ENCODE peak calls at places on chromosomes 13 and 19, in five cellular contexts. U is astrocyte; E is naive thymus-derived CD4-positive, alpha-beta T cell; J is SJSA1; N is CD4-positive, alpha-beta T cell. T is an unnamed sample.

GRCh38 chr19:35620001-35620400 is 7.5 kb downstream of the HAUS5 start:
- DNase-seq in E (no peak), U (no peak), N (no peak), J (no peak), T (no peak)

GRCh38 chr19:33032218-33032781 is 32.4 kb downstream of the RHPN2 start:
- DNase-seq in U (no peak), N (no peak), E (no peak), J (no peak), T (no peak)

GRCh38 chr19:48966541-48967345 is 1.6 kb downstream of the FTL start:
- DNase-seq in E (no peak), U (no peak), N (no peak), J (no peak), T (no peak)

GRCh38 chr13:97559981-97560380 is 126.0 kb downstream of the RAP2A start:
- DNase-seq in N (no peak), U (no peak), E (no peak), J (no peak), T (no peak)

GRCh38 chr13:84925443-84925842 is 873.8 kb downstream of the SLITRK6 start:
- DNase-seq in U (peak; percentile 4), E (no peak), J (no peak), N (no peak), T (no peak)

GRCh38 chr19:43799502-43800142 is 2.6 kb downstream of the LYPD5 start:
- DNase-seq in U (no peak), E (no peak), J (no peak), N (no peak), T (no peak)

GRCh38 chr19:3132971-3133792 is 2.7 kb upstream of the GNA15 start:
- DNase-seq in N (peak; percentile 48), U (peak; percentile 32), J (no peak), E (peak; percentile 45), T (no peak)

GRCh38 chr19:31349160-31349881 is at the start of gene TSHZ3:
- DNase-seq in E (peak; percentile 32), U (peak; percentile 81), J (peak; percentile 92), N (no peak), T (peak; percentile 35)

GRCh38 chr13:20812890-20813289 is 39.1 kb upstream of the EEF1AKMT1 start:
- DNase-seq in E (no peak), J (no peak), N (no peak), U (no peak), T (no peak)

GRCh38 chr19:12868540-12869112 is 12.6 kb downstream of the DNASE2 start:
- DNase-seq in U (no peak), N (no peak), J (no peak), E (no peak), T (no peak)

GRCh38 chr13:43804461-43805070 is 17.8 kb upstream of the ENOX1 start:
- DNase-seq in N (no peak), J (no peak), E (peak; percentile 7), U (peak; percentile 44), T (no peak)

GRCh38 chr13:42786696-42787095 is 5.3 kb downstream of the FAM216B start:
- DNase-seq in U (no peak), N (no peak), E (no peak), J (no peak), T (no peak)

GRCh38 chr13:100338265-100338664 is 249.4 kb downstream of the PCCA start:
- DNase-seq in U (no peak), N (no peak), J (no peak), E (no peak), T (no peak)

GRCh38 chr13:43797869-43798268 is 11.1 kb upstream of the ENOX1 start:
- DNase-seq in U (no peak), J (no peak), N (no peak), E (no peak), T (no peak)

GRCh38 chr13:94173312-94173854 is 306.1 kb downstream of the DCT start:
- DNase-seq in J (no peak), E (no peak), N (no peak), U (peak; percentile 91), T (no peak)

GRCh38 chr13:30165791-30166190 is 141.6 kb downstream of the KATNAL1 start:
- DNase-seq in E (no peak), N (no peak), J (no peak), U (peak; percentile 39), T (no peak)

GRCh38 chr13:84446972-84447700 is 564.9 kb upstream of the SLITRK1 start:
- DNase-seq in J (no peak), U (no peak), N (no peak), E (no peak), T (no peak)

GRCh38 chr19:53980553-53981407 is 10.7 kb upstream of the CACNG6 start:
- DNase-seq in N (no peak), E (no peak), U (peak; percentile 54), J (no peak), T (no peak)

GRCh38 chr19:54465367-54466109 is 2.0 kb upstream of the LENG9 start:
- DNase-seq in U (no peak), N (no peak), E (no peak), J (no peak), T (no peak)

GRCh38 chr13:74466015-74466414 is 331.8 kb upstream of the KLF12 start:
- DNase-seq in N (no peak), J (no peak), E (no peak), U (no peak), T (no peak)

GRCh38 chr13:77513719-77514335 is 21.7 kb upstream of the SCEL start:
- DNase-seq in U (no peak), J (no peak), E (no peak), N (no peak), T (no peak)

GRCh38 chr19:2747349-2747748 is 7.5 kb upstream of the SLC39A3 start:
- DNase-seq in J (no peak), E (no peak), U (no peak), N (no peak), T (no peak)

GRCh38 chr19:1015782-1016646 is 4.9 kb downstream of the TMEM259 start:
- DNase-seq in N (no peak), E (no peak), U (no peak), J (no peak), T (no peak)

GRCh38 chr13:24271611-24272451 is 37.5 kb upstream of the C1QTNF9 start:
- DNase-seq in E (peak; percentile 90), U (peak; percentile 79), J (no peak), N (peak; percentile 50), T (peak; percentile 35)

GRCh38 chr13:24269803-24270202 is 39.6 kb upstream of the C1QTNF9 start:
- DNase-seq in U (no peak), E (no peak), N (no peak), J (no peak), T (no peak)

GRCh38 chr13:24272452-24273161 is 36.8 kb upstream of the C1QTNF9 start:
- DNase-seq in U (no peak), J (no peak), E (no peak), N (no peak), T (peak; percentile 51)

GRCh38 chr13:24271231-24271610 is 38.2 kb upstream of the C1QTNF9 start:
- DNase-seq in E (no peak), J (no peak), U (no peak), N (no peak), T (no peak)

DNA sequence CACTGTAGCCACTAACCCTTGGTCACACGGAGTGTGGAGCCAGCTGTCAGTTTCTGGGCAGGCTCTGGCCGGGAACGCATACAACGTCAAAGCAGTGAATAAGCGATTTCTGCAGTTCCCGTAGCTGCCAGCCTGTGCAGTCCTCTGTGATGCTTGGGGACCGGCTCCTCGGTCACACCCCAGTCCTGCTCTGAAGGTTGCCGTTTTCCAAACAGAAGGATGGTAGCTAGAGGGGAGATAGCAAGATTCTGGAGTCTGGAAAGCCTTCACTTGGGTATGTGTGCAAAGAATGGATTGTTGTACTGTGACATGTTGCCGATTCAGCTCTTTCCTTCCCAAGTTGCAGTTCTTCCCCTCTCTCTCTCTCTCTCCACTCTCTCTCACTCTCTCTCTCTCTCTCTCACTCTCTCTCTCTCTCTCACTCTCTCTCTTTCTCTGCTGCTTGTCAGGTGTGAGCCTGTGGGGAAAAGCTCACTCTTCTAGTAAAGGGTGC is 38.7 kb upstream of the C1QTNF9 start:
- DNase-seq in J (no peak), U (peak; percentile 59), N (no peak), E (peak; percentile 67), T (peak; percentile 74)
- H3K27ac ChIP-seq in J (peak overlapping the region; percentile 3), U (no peak overlapping the region), N (peak overlapping the region; percentile 99), E (peak overlapping the region; percentile 94), T (peak overlapping the region; percentile 92)

GRCh38 chr19:46926201-46927071 is 65.6 kb downstream of the ARHGAP35 start:
- DNase-seq in U (no peak), E (no peak), J (no peak), N (no peak), T (peak; percentile 67)

GRCh38 chr19:46928951-46929350 is 68.2 kb downstream of the ARHGAP35 start:
- DNase-seq in J (no peak), E (no peak), N (no peak), U (no peak), T (no peak)

GRCh38 chr19:46927106-46927505 is 66.3 kb downstream of the ARHGAP35 start:
- DNase-seq in N (no peak), J (no peak), U (no peak), E (no peak), T (no peak)

GRCh38 chr19:46925548-46925950 is 64.8 kb downstream of the ARHGAP35 start:
- DNase-seq in J (no peak), U (peak; percentile 68), N (no peak), E (no peak), T (no peak)

GRCh38 chr19:46927893-46928292 is 67.1 kb downstream of the ARHGAP35 start:
- DNase-seq in J (no peak), E (no peak), N (no peak), U (no peak), T (no peak)
- H3K27ac ChIP-seq in J (no peak overlapping the region), E (no peak overlapping the region), N (no peak overlapping the region), U (no peak overlapping the region), T (peak overlapping the region; percentile 84)

GRCh38 chr19:29751932-29752331 is 36.9 kb upstream of the C19orf12 start:
- DNase-seq in N (no peak), E (no peak), U (no peak), J (no peak), T (no peak)
- H3K27ac ChIP-seq in N (no peak overlapping the region), E (no peak overlapping the region), U (no peak overlapping the region), J (no peak overlapping the region), T (no peak overlapping the region)

DNA sequence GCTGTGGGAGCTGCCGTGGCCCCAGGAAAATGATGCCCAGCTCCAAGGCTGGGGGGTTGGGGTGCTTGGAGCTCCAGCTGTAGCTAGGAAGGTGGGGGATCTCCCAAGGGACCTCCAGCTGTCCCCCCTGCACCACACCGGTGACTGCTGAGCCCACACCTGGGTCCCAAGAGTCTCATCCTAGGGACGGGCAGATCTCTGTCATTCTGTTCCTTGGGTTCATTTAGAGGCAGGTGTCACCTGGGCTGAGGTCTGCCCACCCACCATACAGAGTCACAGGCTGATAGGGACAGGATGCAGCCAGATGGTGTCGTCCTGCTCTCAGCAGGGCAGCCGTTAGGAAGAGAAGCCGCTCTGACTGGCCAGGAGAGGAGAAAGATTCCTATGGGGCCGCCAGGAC is 5.3 kb downstream of the F2RL3 start:
- DNase-seq in J (no peak), U (no peak), E (no peak), N (no peak), T (no peak)
- H3K27ac ChIP-seq in J (no peak overlapping the region), U (no peak overlapping the region), E (no peak overlapping the region), N (no peak overlapping the region), T (no peak overlapping the region)

GRCh38 chr19:5150902-5151741 is 182.2 kb downstream of the KDM4B start:
- DNase-seq in U (no peak), E (no peak), J (no peak), N (no peak), T (no peak)
- H3K27ac ChIP-seq in U (no peak overlapping the region), E (no peak overlapping the region), J (no peak overlapping the region), N (no peak overlapping the region), T (no peak overlapping the region)

GRCh38 chr13:67299072-67299635 is 69.0 kb upstream of the PCDH9 start:
- DNase-seq in E (no peak), N (no peak), U (peak; percentile 95), J (no peak), T (no peak)
- H3K27ac ChIP-seq in E (no peak overlapping the region), N (no peak overlapping the region), U (peak overlapping the region; percentile 77), J (no peak overlapping the region), T (no peak overlapping the region)

GRCh38 chr13:23696610-23697009 is 126.4 kb downstream of the TNFRSF19 start:
- DNase-seq in N (no peak), J (no peak), U (no peak), E (no peak), T (no peak)
- H3K27ac ChIP-seq in N (peak overlapping the region; percentile 56), J (no peak overlapping the region), U (no peak overlapping the region), E (peak overlapping the region; percentile 62), T (no peak overlapping the region)

T was measured in substantia nigra.